ENCODE peak calls at places on chromosomes 4 and X, in six cellular contexts. O, X, T, P, C and V are unnamed samples.

GRCh38 chr4:71258323-71258722 is 80.5 kb upstream of the SLC4A4 start:
- DNase-seq in O (no peak), X (no peak), T (no peak), P (no peak), C (no peak), V (no peak)

GRCh38 chrX:40318076-40318475 is 220.3 kb upstream of the BCOR start:
- DNase-seq in O (no peak), X (no peak), T (no peak), P (no peak), C (no peak), V (no peak)

GRCh38 chr4:113512880-113513279 is 248.7 kb downstream of the CAMK2D start:
- DNase-seq in O (no peak), X (no peak), T (no peak), P (no peak), C (no peak), V (no peak)

GRCh38 chr4:158229768-158230167 is 19.5 kb downstream of the TMEM144 start:
- DNase-seq in O (no peak), X (no peak), T (no peak), P (no peak), C (no peak), V (no peak)

GRCh38 chr4:98572697-98573096 is 85.7 kb downstream of the TSPAN5 start:
- DNase-seq in O (no peak), X (no peak), T (no peak), P (no peak), C (no peak), V (peak; percentile 26)

GRCh38 chr4:156255205-156255604 is 301.5 kb upstream of the CTSO start:
- DNase-seq in O (no peak), X (no peak), T (no peak), P (no peak), C (no peak), V (peak; percentile 12)

GRCh38 chrX:3191821-3192220 is 150.6 kb downstream of the ARSF start:
- DNase-seq in O (no peak), X (no peak), T (no peak), P (no peak), C (no peak), V (no peak)

GRCh38 chr4:75715105-75715799 is 9.1 kb upstream of the USO1 start:
- DNase-seq in O (no peak), X (no peak), T (no peak), P (no peak), C (no peak), V (no peak)

GRCh38 chr4:41133619-41134018 is 80.7 kb downstream of the APBB2 start:
- DNase-seq in O (no peak), X (no peak), T (no peak), P (peak; percentile 77), C (no peak), V (no peak)

GRCh38 chrX:122586831-122587230 is 597.2 kb upstream of the GRIA3 start:
- DNase-seq in O (no peak), X (no peak), T (no peak), P (no peak), C (no peak), V (peak; percentile 56)

GRCh38 chrX:15564981-15565579 is 35.7 kb downstream of the ACE2 start:
- DNase-seq in O (peak; percentile 5), X (no peak), T (no peak), P (peak; percentile 50), C (no peak), V (peak; percentile 63)

GRCh38 chr4:180160195-180160985 is 2082.8 kb upstream of the TENM3 start:
- DNase-seq in O (no peak), X (no peak), T (no peak), P (no peak), C (no peak), V (no peak)

GRCh38 chr4:144421056-144421455 is 224.9 kb upstream of the HHIP start:
- DNase-seq in O (no peak), X (no peak), T (no peak), P (no peak), C (no peak), V (no peak)

GRCh38 chrX:115490814-115491213 is 70.2 kb upstream of the PLS3 start:
- DNase-seq in O (no peak), X (no peak), T (no peak), P (no peak), C (no peak), V (no peak)

GRCh38 chr4:184993243-184993642 is 25.0 kb upstream of the HELT start:
- DNase-seq in O (no peak), X (no peak), T (no peak), P (no peak), C (no peak), V (no peak)

GRCh38 chrX:27598312-27598711 is 8.2 kb downstream of the DCAF8L2 start:
- DNase-seq in O (no peak), X (no peak), T (no peak), P (peak; percentile 67), C (no peak), V (no peak)

GRCh38 chr4:7647932-7648812 is 213.4 kb upstream of the PSAPL1 start:
- DNase-seq in O (no peak), X (no peak), T (no peak), P (no peak), C (no peak), V (peak; percentile 95)

GRCh38 chrX:53223068-53223693 is 1.8 kb downstream of the KDM5C start:
- DNase-seq in O (no peak), X (no peak), T (no peak), P (no peak), C (no peak), V (peak; percentile 6)

GRCh38 chr4:113052379-113052951 is 3.0 kb downstream of the ANK2 start:
- DNase-seq in O (no peak), X (no peak), T (no peak), P (no peak), C (no peak), V (peak; percentile 63)

GRCh38 chrX:98203800-98204199 is 1320.1 kb downstream of the RPA4 start:
- DNase-seq in O (no peak), X (no peak), T (no peak), P (no peak), C (no peak), V (peak; percentile 73)

GRCh38 chr4:25367004-25367621 is 9.9 kb upstream of the ANAPC4 start:
- DNase-seq in O (no peak), X (no peak), T (no peak), P (peak; percentile 24), C (peak; percentile 29), V (peak; percentile 35)

GRCh38 chr4:24226018-24226417 is 336.2 kb upstream of the PPARGC1A start:
- DNase-seq in O (no peak), X (no peak), T (no peak), P (no peak), C (no peak), V (no peak)

GRCh38 chr4:28007693-28008092 is 1147.1 kb downstream of the STIM2 start:
- DNase-seq in O (no peak), X (no peak), T (no peak), P (no peak), C (no peak), V (no peak)

GRCh38 chr4:105060628-105061027 is 86.0 kb upstream of the TET2 start:
- DNase-seq in O (peak; percentile 24), X (no peak), T (no peak), P (no peak), C (no peak), V (peak; percentile 75)

GRCh38 chr4:181957088-181957487 is 286.1 kb upstream of the TENM3 start:
- DNase-seq in O (no peak), X (no peak), T (no peak), P (no peak), C (no peak), V (peak; percentile 90)

GRCh38 chr4:10164877-10165283 is 48.3 kb upstream of the WDR1 start:
- DNase-seq in O (peak; percentile 22), X (no peak), T (no peak), P (peak; percentile 56), C (no peak), V (peak; percentile 65)

GRCh38 chr4:89294583-89295244 is 12.9 kb downstream of the GPRIN3 start:
- DNase-seq in O (no peak), X (no peak), T (no peak), P (no peak), C (peak; percentile 86), V (no peak)

GRCh38 chrX:110394653-110395052 is 36.0 kb downstream of the RTL9 start:
- DNase-seq in O (no peak), X (no peak), T (no peak), P (no peak), C (no peak), V (peak; percentile 89)